ENCODE peak calls at places on chromosomes 4 and X, in four cellular contexts. K, F, O and G are unnamed samples.

GRCh38 chrX:71178908-71179307 is 34.3 kb downstream of the NLGN3 start:
- DNase-seq in K (peak; percentile 74), F (peak; percentile 52), O (peak; percentile 47), G (peak; percentile 79)

GRCh38 chr4:21802406-21802805 is 146.2 kb downstream of the KCNIP4 start:
- DNase-seq in K (peak; percentile 48), F (no peak), O (no peak), G (peak; percentile 78)

GRCh38 chrX:130158311-130158710 is 7.3 kb downstream of the AIFM1 start:
- DNase-seq in K (no peak), F (no peak), O (no peak), G (no peak)

GRCh38 chrX:8738588-8739189 is 6.8 kb upstream of the ANOS1 start:
- DNase-seq in K (peak; percentile 36), F (peak; percentile 63), O (peak; percentile 71), G (peak; percentile 59)

GRCh38 chrX:49704692-49705404 is 9.1 kb upstream of the PAGE1 start:
- DNase-seq in K (no peak), F (no peak), O (no peak), G (no peak)

GRCh38 chrX:77444075-77444474 is 3.1 kb upstream of the FGF16 start:
- DNase-seq in K (no peak), F (no peak), O (no peak), G (no peak)

GRCh38 chrX:45740291-45740690 is 539.6 kb upstream of the DIPK2B start:
- DNase-seq in K (no peak), F (no peak), O (no peak), G (no peak)

GRCh38 chrX:108020631-108021030 is 24.2 kb upstream of the VSIG1 start:
- DNase-seq in K (peak; percentile 19), F (no peak), O (no peak), G (peak; percentile 39)

GRCh38 chr4:170015285-170015684 is 10.9 kb downstream of the MFAP3L start:
- DNase-seq in K (no peak), F (no peak), O (no peak), G (no peak)

GRCh38 chr4:140004580-140005314 is 149.2 kb downstream of the MAML3 start:
- DNase-seq in K (peak; percentile 34), F (peak; percentile 55), O (peak; percentile 50), G (peak; percentile 67)

GRCh38 chr4:8319731-8320385 is 50.3 kb downstream of the HTRA3 start:
- DNase-seq in K (no peak), F (no peak), O (peak; percentile 33), G (no peak)

GRCh38 chr4:127708985-127709384 is 21.2 kb upstream of the SLC25A31 start:
- DNase-seq in K (peak; percentile 39), F (peak; percentile 42), O (peak; percentile 43), G (peak; percentile 89)

GRCh38 chr4:184804621-184805020 is 21.1 kb downstream of the ACSL1 start:
- DNase-seq in K (no peak), F (no peak), O (no peak), G (no peak)

GRCh38 chr4:80213117-80213815 is 16.0 kb downstream of the PRDM8 start:
- DNase-seq in K (no peak), F (no peak), O (no peak), G (no peak)

GRCh38 chr4:41360214-41360910 is 103.6 kb downstream of the UCHL1 start:
- DNase-seq in K (peak; percentile 30), F (peak; percentile 90), O (peak; percentile 75), G (peak; percentile 35)

GRCh38 chrX:18931972-18932371 is 51.9 kb downstream of the PHKA2 start:
- DNase-seq in K (peak; percentile 38), F (no peak), O (no peak), G (peak; percentile 42)

GRCh38 chrX:152926279-152926678 is 28.4 kb downstream of the ZNF185 start:
- DNase-seq in K (peak; percentile 49), F (peak; percentile 91), O (no peak), G (peak; percentile 62)

GRCh38 chrX:153920546-153920945 is 5.5 kb downstream of the ARHGAP4 start:
- DNase-seq in K (no peak), F (no peak), O (no peak), G (no peak)

GRCh38 chrX:38701073-38701472 is 100.2 kb upstream of the MID1IP1 start:
- DNase-seq in K (no peak), F (no peak), O (no peak), G (no peak)

GRCh38 chr4:40934671-40935070 is 184.9 kb downstream of the NSUN7 start:
- DNase-seq in K (no peak), F (no peak), O (no peak), G (no peak)

GRCh38 chr4:2761035-2761923 is 5.1 kb upstream of the TNIP2 start:
- DNase-seq in K (no peak), F (peak; percentile 56), O (no peak), G (peak; percentile 27)

GRCh38 chr4:158314756-158315487 is 104.6 kb downstream of the TMEM144 start:
- DNase-seq in K (peak; percentile 91), F (no peak), O (no peak), G (peak; percentile 95)

GRCh38 chrX:74304016-74304415 is at the start of gene ZCCHC13:
- DNase-seq in K (no peak), F (no peak), O (no peak), G (no peak)

GRCh38 chr4:169846396-169846795 is 88.7 kb upstream of the HPF1 start:
- DNase-seq in K (no peak), F (no peak), O (no peak), G (no peak)

GRCh38 chrX:153469811-153470410 is 465 bp downstream of the HAUS7 start:
- DNase-seq in K (peak; percentile 21), F (peak; percentile 40), O (no peak), G (peak; percentile 24)

GRCh38 chr4:22202351-22203343 is 254.1 kb upstream of the KCNIP4 start:
- DNase-seq in K (peak; percentile 8), F (no peak), O (no peak), G (peak; percentile 27)

GRCh38 chrX:115966920-115967319 is 203.6 kb upstream of the AGTR2 start:
- DNase-seq in K (no peak), F (no peak), O (no peak), G (no peak)

GRCh38 chrX:119758682-119759332 is 419 bp downstream of the SOWAHD start:
- DNase-seq in K (no peak), F (peak; percentile 10), O (peak; percentile 56), G (no peak)

GRCh38 chr4:116882503-116882902 is 202.9 kb downstream of the TRAM1L1 start:
- DNase-seq in K (no peak), F (no peak), O (no peak), G (no peak)

GRCh38 chr4:105140684-105141490 is 5.8 kb upstream of the TET2 start:
- DNase-seq in K (peak; percentile 36), F (peak; percentile 25), O (no peak), G (peak; percentile 37)

GRCh38 chr4:61590881-61591280 is 390.8 kb downstream of the ADGRL3 start:
- DNase-seq in K (no peak), F (no peak), O (no peak), G (no peak)
- TF ChIP-seq CTCF in K (no peak), F (no peak), O (no peak), G (peak; percentile 29)

DNA sequence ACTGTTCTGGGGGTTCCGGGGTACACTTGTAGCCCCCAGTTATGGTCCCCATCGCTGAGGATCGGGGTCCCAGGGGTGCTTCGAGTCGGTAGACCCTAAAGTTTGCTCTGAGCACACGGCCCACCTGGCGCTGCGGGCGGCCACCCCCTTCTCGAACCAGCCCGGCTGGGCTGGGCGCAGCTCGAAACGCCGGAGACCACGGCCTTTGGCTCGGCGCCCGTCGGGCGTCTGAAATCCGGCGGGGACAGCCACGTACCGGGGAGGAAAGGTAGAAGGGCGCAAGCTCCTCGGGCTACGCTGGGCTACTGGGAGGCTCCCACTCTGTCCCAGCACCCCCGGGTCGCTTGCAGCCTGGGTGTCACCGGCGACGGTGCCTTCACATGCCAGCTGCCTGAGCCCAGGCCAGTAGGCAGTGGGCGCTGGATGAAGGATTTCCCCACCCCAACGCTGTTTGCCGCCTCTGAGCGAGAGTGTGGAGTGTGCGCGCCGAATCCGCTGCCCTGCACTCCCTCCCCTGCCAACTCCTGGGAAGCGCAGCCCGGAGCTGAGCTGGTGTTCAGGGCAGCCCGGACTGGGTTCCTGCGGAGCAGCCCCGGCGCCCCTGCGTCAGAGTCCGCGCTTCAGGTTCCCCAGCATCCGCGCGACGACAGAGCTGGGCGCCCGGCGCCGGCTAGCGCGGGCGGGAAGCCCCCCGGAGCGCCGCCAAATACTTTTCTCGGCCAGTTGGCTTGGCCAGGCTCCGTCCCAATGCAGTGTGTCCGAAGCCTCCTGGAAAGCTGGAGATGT is 637 bp downstream of the MAMLD1 start:
- DNase-seq in K (no peak), F (peak; percentile 23), O (peak; percentile 44), G (peak; percentile 45)
- TF ChIP-seq CTCF in K (no peak), F (no peak), O (no peak), G (peak; percentile 11)

DNA sequence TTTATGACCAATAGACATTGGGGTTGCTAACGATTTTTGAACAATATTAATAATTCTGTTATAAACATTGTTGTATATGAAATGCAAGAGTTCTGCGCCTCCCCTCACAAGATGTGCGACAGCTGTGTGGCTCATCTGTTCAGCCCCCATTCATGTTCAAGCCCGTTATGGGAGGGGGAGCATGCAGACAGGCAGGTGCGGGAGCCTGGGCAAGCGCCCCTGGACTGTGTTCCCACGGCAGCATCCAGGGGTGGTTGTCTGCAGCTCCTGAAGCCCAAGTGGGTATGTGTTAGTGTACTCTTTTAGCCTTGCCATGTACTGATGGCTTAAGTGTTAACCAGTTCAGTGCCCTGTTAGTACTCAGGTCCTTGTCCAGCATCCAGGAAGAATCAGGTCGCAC is 34.6 kb downstream of the UGT2A3 start:
- DNase-seq in K (no peak), F (no peak), O (no peak), G (no peak)
- TF ChIP-seq CTCF in K (no peak), F (no peak), O (no peak), G (no peak)

DNA sequence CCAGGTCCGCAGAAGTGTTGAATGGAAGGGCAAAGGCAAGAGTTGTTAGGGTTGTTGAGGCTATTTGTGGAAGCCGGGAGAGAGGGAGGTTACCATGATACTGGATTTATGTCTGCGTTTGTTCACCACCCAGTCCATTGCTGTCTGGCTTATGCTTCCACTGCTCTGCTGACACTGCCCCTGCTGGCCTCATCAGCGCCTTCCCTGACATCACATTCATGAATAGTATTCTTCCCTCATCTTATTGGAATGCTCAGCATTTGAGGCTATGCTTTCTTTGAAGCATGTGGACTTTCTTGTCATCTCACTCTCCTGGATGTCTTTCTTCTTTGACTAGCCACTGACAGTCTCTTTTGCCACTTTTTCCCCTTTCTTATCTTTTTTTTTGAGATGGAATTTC is 10.3 kb downstream of the GNL3L start:
- DNase-seq in K (peak; percentile 62), F (no peak), O (no peak), G (peak; percentile 65)
- TF ChIP-seq CTCF in K (peak; percentile 18), F (no peak), O (no peak), G (peak; percentile 23)

GRCh38 chr4:25973346-25973745 is 59.3 kb downstream of the SMIM20 start:
- DNase-seq in K (no peak), F (no peak), O (no peak), G (no peak)
- TF ChIP-seq CTCF in K (no peak), F (no peak), O (no peak), G (no peak)

GRCh38 chrX:111442791-111443190 is 30.8 kb upstream of the DCX start:
- DNase-seq in K (no peak), F (no peak), O (no peak), G (no peak)

GRCh38 chrX:111447298-111447697 is 35.3 kb upstream of the DCX start:
- DNase-seq in K (peak; percentile 4), F (peak; percentile 2), O (peak; percentile 39), G (peak; percentile 0)

GRCh38 chrX:111444881-111445280 is 32.9 kb upstream of the DCX start:
- DNase-seq in K (peak; percentile 12), F (no peak), O (no peak), G (no peak)

GRCh38 chrX:111445485-111445884 is 33.5 kb upstream of the DCX start:
- DNase-seq in K (peak; percentile 38), F (no peak), O (no peak), G (peak; percentile 50)
- TF ChIP-seq CTCF in K (peak; percentile 52), F (no peak), O (peak; percentile 66), G (peak; percentile 49)